ENCODE peak calls at places on chromosomes 16 and 17, in four cellular contexts. V is stimulated activated CD4-positive, alpha-beta T cell treated with anti-CD3 and anti-CD28 coated beads, Interleukin-1b, Interleukin-23, amount 100 ng/mL, for 24 hours; P is CD8-positive, alpha-beta memory T cell; H is DMS53. L is an unnamed sample.

GRCh38 chr17:66214893-66215528 is 14.2 kb downstream of the APOH start:
- DNase-seq in H (peak; percentile 20), V (no peak), P (no peak), L (peak; percentile 47)

GRCh38 chr17:78922876-78923498 is 2.2 kb downstream of the TIMP2 start:
- DNase-seq in H (no peak), V (no peak), P (no peak), L (no peak)

GRCh38 chr16:74216319-74216718 is 80.3 kb upstream of the PSMD7 start:
- DNase-seq in V (no peak), P (no peak), H (no peak), L (no peak)

GRCh38 chr16:68074850-68075249 is 10.3 kb upstream of the NFATC3 start:
- DNase-seq in H (no peak), P (peak; percentile 69), V (no peak), L (no peak)

GRCh38 chr16:1436731-1437355 is 6.0 kb downstream of the PERCC1 start:
- DNase-seq in H (peak; percentile 88), P (no peak), V (no peak), L (no peak)

GRCh38 chr16:27281285-27281684 is 12.7 kb upstream of the NSMCE1 start:
- DNase-seq in P (no peak), V (no peak), H (no peak), L (no peak)

GRCh38 chr17:70855401-70856054 is 686.2 kb downstream of the KCNJ2 start:
- DNase-seq in P (no peak), V (no peak), H (peak; percentile 91), L (peak; percentile 96)

GRCh38 chr16:30778549-30779244 is 8.3 kb downstream of the ZNF629 start:
- DNase-seq in V (no peak), P (no peak), H (no peak), L (no peak)

GRCh38 chr17:39700148-39700987 is 504 bp downstream of the ERBB2 start:
- DNase-seq in P (no peak), H (peak; percentile 46), V (no peak), L (no peak)

GRCh38 chr17:74809031-74809430 is 32.9 kb upstream of the NAT9 start:
- DNase-seq in H (no peak), P (no peak), V (no peak), L (no peak)

GRCh38 chr16:87322360-87322759 is 5.2 kb upstream of the C16orf95 start:
- DNase-seq in P (no peak), H (no peak), V (no peak), L (no peak)

GRCh38 chr17:13957636-13958035 is 111.7 kb upstream of the COX10 start:
- DNase-seq in H (no peak), P (no peak), V (no peak), L (no peak)

GRCh38 chr17:33976816-33977215 is 278.3 kb upstream of the CCL2 start:
- DNase-seq in P (no peak), V (no peak), H (no peak), L (no peak)

GRCh38 chr17:37671028-37671812 is 28.0 kb upstream of the DDX52 start:
- DNase-seq in P (no peak), H (peak; percentile 75), V (no peak), L (peak; percentile 43)

GRCh38 chr17:17269926-17270773 is 10.9 kb downstream of the COPS3 start:
- DNase-seq in P (no peak), V (no peak), H (peak; percentile 44), L (peak; percentile 2)

GRCh38 chr16:88301431-88301830 is 81.3 kb upstream of the ZNF469 start:
- DNase-seq in P (no peak), H (no peak), V (no peak), L (no peak)

GRCh38 chr16:19119564-19119963 is 5.8 kb downstream of the ITPRIPL2 start:
- DNase-seq in V (no peak), P (no peak), H (no peak), L (no peak)

GRCh38 chr16:55056585-55057520 is 126.2 kb downstream of the IRX5 start:
- DNase-seq in P (no peak), V (no peak), H (no peak), L (peak; percentile 28)

GRCh38 chr17:80284631-80285030 is 24.0 kb downstream of the RNF213 start:
- DNase-seq in V (no peak), P (no peak), H (peak; percentile 25), L (peak; percentile 49)

GRCh38 chr17:45016237-45016636 is 35.2 kb downstream of the DCAKD start:
- DNase-seq in P (no peak), H (no peak), V (no peak), L (no peak)

GRCh38 chr16:48613061-48613957 is 3.3 kb upstream of the N4BP1 start:
- DNase-seq in V (no peak), P (peak; percentile 88), H (peak; percentile 90), L (peak; percentile 64)

GRCh38 chr17:4305224-4305623 is 41.4 kb upstream of the ANKFY1 start:
- DNase-seq in V (no peak), H (no peak), P (no peak), L (no peak)

GRCh38 chr16:27428035-27428785 is 26.2 kb downstream of the IL21R start:
- DNase-seq in H (no peak), P (no peak), V (no peak), L (no peak)

GRCh38 chr17:46770439-46770817 is 48.1 kb downstream of the WNT3 start:
- DNase-seq in P (no peak), V (no peak), H (no peak), L (no peak)

GRCh38 chr16:11538880-11539279 is 47.8 kb downstream of the LITAF start:
- DNase-seq in H (no peak), P (no peak), V (no peak), L (no peak)

L was measured in NCI-H69.